ENCODE peak calls at places on chromosomes 13 and 19, in four cellular contexts. T is activated CD8-positive, alpha-beta memory T cell treated with anti-CD3 and anti-CD28 coated beads, Interleukin-2, amount 50 U/mL, for 4 hours; J is CD8-positive, alpha-beta memory T cell; N is MCF 10A. S is an unnamed sample.

GRCh38 chr13:98978280-98978679 is 416 bp upstream of the DOCK9 start:
- DNase-seq in T (no peak), N (peak), J (no peak), S (peak)

GRCh38 chr13:114131581-114132418 is 623 bp downstream of the RASA3 start:
- DNase-seq in N (no peak), J (peak), T (peak), S (no peak)

GRCh38 chr19:12834976-12835757 is 788 bp upstream of the RTBDN start:
- DNase-seq in J (no peak), N (no peak), T (no peak), S (no peak)

GRCh38 chr13:71864981-71865857 is 1.8 kb downstream of the DACH1 start:
- DNase-seq in J (no peak), N (no peak), T (peak), S (no peak)

GRCh38 chr19:16254851-16255408 is 57.2 kb downstream of the AP1M1 start:
- DNase-seq in N (no peak), T (no peak), J (no peak), S (no peak)

GRCh38 chr13:110014719-110015118 is 228.3 kb upstream of the IRS2 start:
- DNase-seq in N (peak), T (no peak), J (no peak), S (no peak)

GRCh38 chr13:47901451-47901850 is 99.6 kb downstream of the SUCLA2 start:
- DNase-seq in T (no peak), J (no peak), N (no peak), S (no peak)

GRCh38 chr19:47755762-47756626 is 10.6 kb downstream of the NOP53 start:
- DNase-seq in N (no peak), J (no peak), T (no peak), S (no peak)

GRCh38 chr19:14089662-14090508 is 666 bp downstream of the SAMD1 start:
- DNase-seq in T (peak), J (peak), N (peak), S (peak)

GRCh38 chr13:20340759-20341161 is 108.6 kb upstream of the GJB6 start:
- DNase-seq in T (no peak), N (peak), J (no peak), S (no peak)

GRCh38 chr19:3207466-3208242 is 16.8 kb upstream of the CELF5 start:
- DNase-seq in J (no peak), T (no peak), N (no peak), S (no peak)

GRCh38 chr13:67224148-67224846 is 5.8 kb downstream of the PCDH9 start:
- DNase-seq in N (peak), J (peak), T (peak), S (peak)

S was measured in SJSA1.